ENCODE peak calls at places on chromosomes 5 and 9, in nine cellular contexts. P, A, B, F, W, D, K, S and V are unnamed samples.

GRCh38 chr9:114694146-114694545 is 12.2 kb upstream of the TEX48 start:
- DNase-seq in P (no peak), A (peak; percentile 92), B (peak; percentile 90), F (no peak), W (no peak), D (no peak), K (no peak), S (no peak), V (no peak)

GRCh38 chr5:155727512-155728145 is 599.3 kb upstream of the SGCD start:
- DNase-seq in P (no peak), A (peak; percentile 1), B (no peak), F (peak; percentile 14), W (no peak), D (no peak), K (no peak), S (no peak), V (no peak)

GRCh38 chr5:157740211-157740610 is 3.3 kb upstream of the LSM11 start:
- DNase-seq in P (no peak), A (peak; percentile 11), B (no peak), F (no peak), W (peak; percentile 54), D (peak; percentile 27), K (no peak), S (peak; percentile 43), V (no peak)

GRCh38 chr5:84779206-84779605 is 394.5 kb upstream of the EDIL3 start:
- DNase-seq in P (no peak), A (peak; percentile 57), B (peak; percentile 53), F (no peak), W (no peak), D (no peak), K (no peak), S (no peak), V (no peak)

GRCh38 chr9:119289740-119290139 is 79.5 kb downstream of the BRINP1 start:
- DNase-seq in P (no peak), A (peak; percentile 56), B (peak; percentile 41), F (peak; percentile 71), W (peak; percentile 65), D (peak; percentile 58), K (no peak), S (no peak), V (no peak)

GRCh38 chr9:14616188-14616982 is 76.8 kb downstream of the ZDHHC21 start:
- DNase-seq in P (no peak), A (peak; percentile 59), B (peak; percentile 38), F (no peak), W (peak; percentile 75), D (no peak), K (no peak), S (peak; percentile 2), V (no peak)

GRCh38 chr9:35490910-35491465 is 1.1 kb downstream of the RUSC2 start:
- DNase-seq in P (no peak), A (peak; percentile 55), B (peak; percentile 57), F (no peak), W (no peak), D (no peak), K (no peak), S (no peak), V (no peak)

GRCh38 chr9:87753313-87753712 is 27.4 kb downstream of the CTSL start:
- DNase-seq in P (no peak), A (no peak), B (no peak), F (no peak), W (no peak), D (no peak), K (no peak), S (no peak), V (no peak)

GRCh38 chr5:81428446-81428845 is 34.5 kb upstream of the ACOT12 start:
- DNase-seq in P (no peak), A (no peak), B (no peak), F (no peak), W (no peak), D (no peak), K (no peak), S (no peak), V (no peak)

GRCh38 chr9:99677281-99677680 is 144.4 kb upstream of the NR4A3 start:
- DNase-seq in P (no peak), A (peak; percentile 24), B (peak; percentile 11), F (no peak), W (no peak), D (no peak), K (no peak), S (no peak), V (no peak)

GRCh38 chr5:43290726-43291125 is 22.5 kb downstream of the HMGCS1 start:
- DNase-seq in P (no peak), A (peak; percentile 25), B (peak; percentile 14), F (no peak), W (no peak), D (no peak), K (no peak), S (no peak), V (no peak)

GRCh38 chr9:95778957-95779356 is 96.5 kb upstream of the ERCC6L2 start:
- DNase-seq in P (no peak), A (peak; percentile 89), B (peak; percentile 88), F (no peak), W (no peak), D (no peak), K (no peak), S (no peak), V (no peak)

GRCh38 chr9:127076860-127077657 is 45.4 kb downstream of the ANGPTL2 start:
- DNase-seq in P (peak; percentile 35), A (peak; percentile 9), B (no peak), F (no peak), W (no peak), D (no peak), K (no peak), S (no peak), V (no peak)

GRCh38 chr9:98807070-98807810 is at the start of gene GALNT12:
- DNase-seq in P (no peak), A (no peak), B (no peak), F (peak; percentile 17), W (peak; percentile 67), D (peak; percentile 67), K (no peak), S (peak; percentile 57), V (no peak)

GRCh38 chr5:67115238-67115637 is 81.4 kb downstream of the CD180 start:
- DNase-seq in P (no peak), A (no peak), B (no peak), F (no peak), W (no peak), D (no peak), K (no peak), S (no peak), V (no peak)

GRCh38 chr5:171574374-171574773 is 154.9 kb downstream of the FGF18 start:
- DNase-seq in P (no peak), A (no peak), B (no peak), F (no peak), W (no peak), D (no peak), K (no peak), S (no peak), V (no peak)
- TF ChIP-seq CTCF in P (no peak), A (no peak), B (no peak), F (no peak), W (no peak), D (no peak), K (no peak), S (no peak), V (no peak)

GRCh38 chr5:52990531-52990925 is 1.4 kb downstream of the ITGA2 start:
- DNase-seq in P (no peak), A (no peak), B (no peak), F (no peak), W (no peak), D (no peak), K (no peak), S (no peak), V (no peak)

GRCh38 chr5:52987711-52988329 is 1.3 kb upstream of the ITGA2 start:
- DNase-seq in P (no peak), A (peak; percentile 89), B (peak; percentile 86), F (no peak), W (no peak), D (no peak), K (no peak), S (peak; percentile 62), V (no peak)

GRCh38 chr5:52989025-52989780 is at the start of gene ITGA2:
- DNase-seq in P (no peak), A (peak; percentile 66), B (no peak), F (peak; percentile 48), W (no peak), D (peak; percentile 63), K (peak; percentile 80), S (peak; percentile 83), V (peak; percentile 64)

GRCh38 chr5:52988335-52989024 is 672 bp upstream of the ITGA2 start:
- DNase-seq in P (no peak), A (no peak), B (no peak), F (no peak), W (no peak), D (no peak), K (no peak), S (no peak), V (no peak)

DNA sequence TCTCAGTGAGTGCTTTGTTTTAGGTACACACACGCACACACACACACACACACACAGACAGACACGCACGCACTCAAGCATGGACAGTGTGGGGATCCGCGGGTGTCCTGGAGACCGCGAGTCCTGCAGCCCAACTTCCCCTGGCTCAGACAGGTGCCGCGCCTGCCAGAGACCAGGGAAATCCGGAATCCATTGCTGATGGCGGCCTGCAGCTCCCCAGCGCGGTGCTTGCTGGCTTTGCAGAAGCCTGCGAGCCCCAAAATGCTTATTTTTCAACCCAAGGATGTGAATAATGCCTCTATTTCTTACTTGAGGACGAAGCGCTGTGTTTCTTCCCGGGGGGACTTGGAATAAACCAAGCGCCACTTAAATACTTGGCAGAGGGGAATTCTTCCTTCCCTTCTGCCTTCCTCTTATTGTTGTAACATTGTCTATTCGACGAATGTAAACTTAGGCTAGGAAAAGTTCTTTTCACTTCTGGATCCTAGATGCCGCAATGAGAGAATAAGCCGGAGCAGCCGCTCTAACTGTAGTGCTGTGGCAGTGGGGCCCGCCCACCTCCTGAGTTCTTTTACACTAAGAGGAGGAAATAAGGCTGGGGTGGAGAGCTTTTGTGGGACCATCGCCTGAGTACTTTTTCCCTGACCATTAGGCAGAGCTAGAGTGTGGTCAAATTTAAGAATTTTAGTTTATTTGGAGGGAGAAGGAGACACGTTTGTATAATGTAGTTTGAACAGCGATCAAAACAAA is 804 bp downstream of the ITGA2 start:
- DNase-seq in P (no peak), A (peak; percentile 59), B (no peak), F (peak; percentile 55), W (no peak), D (peak; percentile 64), K (peak; percentile 76), S (peak; percentile 46), V (no peak)
- TF ChIP-seq CTCF in P (no peak), A (peak; percentile 50), B (peak; percentile 23), F (no peak), W (no peak), D (no peak), K (peak; percentile 30), S (no peak), V (no peak)

GRCh38 chr5:92687793-92688467 is 893.1 kb downstream of the NR2F1-AS1 start:
- DNase-seq in P (no peak), A (peak; percentile 68), B (peak; percentile 56), F (no peak), W (no peak), D (no peak), K (no peak), S (peak; percentile 3), V (no peak)
- TF ChIP-seq CTCF in P (no peak), A (peak; percentile 62), B (peak; percentile 48), F (no peak), W (no peak), D (no peak), K (no peak), S (no peak), V (no peak)

GRCh38 chr5:105587963-105588662 is 2025.5 kb upstream of the NUDT12 start:
- DNase-seq in P (no peak), A (no peak), B (no peak), F (no peak), W (no peak), D (no peak), K (no peak), S (no peak), V (no peak)

GRCh38 chr5:105593011-105593760 is 2030.6 kb upstream of the NUDT12 start:
- DNase-seq in P (no peak), A (no peak), B (no peak), F (no peak), W (no peak), D (no peak), K (no peak), S (no peak), V (no peak)
- TF ChIP-seq CTCF in P (no peak), A (no peak), B (no peak), F (no peak), W (no peak), D (no peak), K (no peak), S (no peak), V (no peak)